ENCODE peak calls at places on chromosome 14, in five cellular contexts. B is GM12878, Q is HCT116, K is HepG2, P is SK-N-SH. D is an unnamed sample.

GRCh38 chr14:88437659-88438058 is 52.2 kb downstream of the SPATA7 start:
- DNase-seq in B (no peak), Q (no peak), K (no peak), P (no peak), D (peak)

GRCh38 chr14:78316058-78316457 is 145.9 kb downstream of the NRXN3 start:
- DNase-seq in B (no peak), Q (no peak), K (no peak), P (no peak), D (no peak)

GRCh38 chr14:75223664-75224154 is 47.3 kb upstream of the TMED10 start:
- DNase-seq in B (peak), Q (no peak), K (no peak), P (no peak), D (no peak)

GRCh38 chr14:86858043-86858442 is 1134.9 kb downstream of the GALC start:
- DNase-seq in B (no peak), Q (no peak), K (no peak), P (no peak), D (no peak)

GRCh38 chr14:83342590-83342989 is 1808.9 kb upstream of the SEL1L start:
- DNase-seq in B (no peak), Q (no peak), K (no peak), P (no peak), D (no peak)

GRCh38 chr14:94571950-94572349 is 9.3 kb upstream of the SERPINA5 start:
- DNase-seq in B (no peak), Q (no peak), K (peak), P (no peak), D (no peak)

GRCh38 chr14:23348297-23348655 is 4.4 kb downstream of the SLC22A17 start:
- DNase-seq in B (no peak), Q (no peak), K (no peak), P (no peak), D (no peak)

GRCh38 chr14:55180434-55180833 is 11.0 kb downstream of the DLGAP5 start:
- DNase-seq in B (peak), Q (no peak), K (no peak), P (no peak), D (no peak)

GRCh38 chr14:68377459-68377858 is 415.4 kb downstream of the ZFP36L1 start:
- DNase-seq in B (no peak), Q (no peak), K (peak), P (no peak), D (no peak)

GRCh38 chr14:53630336-53630735 is 326.3 kb downstream of the BMP4 start:
- DNase-seq in B (no peak), Q (no peak), K (no peak), P (peak), D (no peak)

GRCh38 chr14:51342226-51342625 is 102.2 kb downstream of the TMX1 start:
- DNase-seq in B (no peak), Q (no peak), K (peak), P (no peak), D (no peak)

GRCh38 chr14:95667251-95667693 is 19.0 kb upstream of the TCL1B start:
- DNase-seq in B (no peak), Q (no peak), K (no peak), P (no peak), D (no peak)

GRCh38 chr14:88975926-88976325 is 151.5 kb downstream of the TTC8 start:
- DNase-seq in B (no peak), Q (no peak), K (no peak), P (no peak), D (no peak)

GRCh38 chr14:94677747-94678146 is 65.6 kb downstream of the SERPINA3 start:
- DNase-seq in B (no peak), Q (no peak), K (no peak), P (no peak), D (peak)

GRCh38 chr14:50045039-50045711 is 71.2 kb downstream of the VCPKMT start:
- DNase-seq in B (peak), Q (no peak), K (peak), P (peak), D (no peak)

GRCh38 chr14:64973026-64973442 is 898 bp upstream of the RAB15 start:
- DNase-seq in B (no peak), Q (no peak), K (peak), P (no peak), D (no peak)

GRCh38 chr14:71116206-71117122 is 209.2 kb downstream of the PCNX1 start:
- DNase-seq in B (peak), Q (no peak), K (peak), P (no peak), D (no peak)

GRCh38 chr14:49019467-49020100 is 566.6 kb downstream of the RPS29 start:
- DNase-seq in B (no peak), Q (no peak), K (no peak), P (no peak), D (no peak)

GRCh38 chr14:99853206-99853605 is 60.0 kb downstream of the EML1 start:
- DNase-seq in B (no peak), Q (no peak), K (no peak), P (peak), D (no peak)
- TF ChIP-seq JUND in B (no peak), Q (no peak), K (no peak), P (no peak), D (no peak)

DNA sequence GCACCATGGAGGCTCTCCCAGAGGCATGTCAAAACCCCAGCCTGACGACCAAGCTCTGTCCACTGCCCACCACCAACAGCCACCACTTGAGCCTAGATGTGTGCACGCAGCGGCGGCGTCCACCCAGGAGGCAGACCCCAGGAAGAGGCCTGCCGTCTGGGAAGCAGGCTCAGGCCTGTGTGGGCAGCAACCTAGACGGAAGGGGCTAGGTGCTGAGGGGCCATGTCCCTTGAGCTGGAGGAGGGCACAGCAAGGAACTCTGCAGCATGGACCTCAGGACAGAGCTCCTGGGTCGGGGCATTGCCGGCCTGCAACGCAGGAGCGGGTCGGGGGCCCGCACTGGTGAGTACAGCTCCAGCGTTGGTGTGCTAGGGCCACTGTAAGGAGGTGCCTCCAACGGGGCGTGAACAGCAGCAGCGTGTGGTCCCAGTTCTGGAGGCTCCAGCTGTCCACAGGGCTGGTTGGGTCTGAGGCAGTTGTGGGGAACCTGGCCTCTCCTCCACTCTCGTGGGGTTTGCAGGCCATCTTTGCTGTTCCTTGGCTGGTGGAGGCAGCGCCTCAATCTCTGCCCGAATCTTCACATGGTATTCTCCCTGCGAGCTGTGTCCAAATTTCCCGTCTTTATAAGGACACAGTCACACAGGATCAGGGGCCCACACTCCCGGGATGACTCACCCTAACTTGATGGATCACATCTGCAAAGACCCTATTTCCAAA is 20.5 kb downstream of the ZBTB42 start:
- DNase-seq in B (no peak), Q (no peak), K (no peak), P (no peak), D (no peak)
- TF ChIP-seq JUND in B (no peak), Q (no peak), K (no peak), P (no peak), D (no peak)

DNA sequence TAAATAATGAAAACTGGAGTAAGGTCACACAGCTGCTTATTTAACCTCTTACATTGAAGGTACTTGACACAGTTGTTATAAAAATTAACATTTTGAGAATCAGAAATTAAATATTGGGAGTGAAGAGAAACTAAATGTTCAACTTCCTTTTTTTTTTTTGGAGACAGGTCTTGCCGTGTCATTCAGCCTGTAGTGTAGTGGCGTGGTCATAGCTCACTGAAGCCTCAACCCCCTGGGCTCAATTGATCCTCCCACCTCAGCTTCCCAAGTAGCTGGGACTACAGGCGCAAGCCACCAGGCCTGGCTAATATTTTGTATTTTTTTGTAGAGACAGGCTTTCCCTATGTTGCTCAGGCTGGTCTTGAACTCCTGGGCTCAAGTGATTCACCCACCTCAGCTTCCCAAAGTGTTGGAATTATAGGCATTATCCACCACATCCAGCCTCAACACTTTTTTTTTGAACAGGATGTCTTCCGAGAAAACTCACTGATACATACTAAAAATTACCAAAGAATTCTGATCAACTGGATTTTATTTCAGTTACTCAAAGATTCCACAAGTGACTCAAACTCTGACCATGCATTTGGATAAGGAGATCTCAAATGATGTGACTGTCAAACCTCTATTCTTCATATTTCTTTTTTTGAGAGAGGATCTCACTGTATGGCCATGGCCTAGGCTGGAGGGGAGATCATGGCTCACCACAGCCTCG is 35.4 kb downstream of the SGPP1 start:
- DNase-seq in B (no peak), Q (no peak), K (no peak), P (no peak), D (no peak)
- TF ChIP-seq JUND in B (no peak), Q (no peak), K (no peak), P (no peak), D (no peak)

DNA sequence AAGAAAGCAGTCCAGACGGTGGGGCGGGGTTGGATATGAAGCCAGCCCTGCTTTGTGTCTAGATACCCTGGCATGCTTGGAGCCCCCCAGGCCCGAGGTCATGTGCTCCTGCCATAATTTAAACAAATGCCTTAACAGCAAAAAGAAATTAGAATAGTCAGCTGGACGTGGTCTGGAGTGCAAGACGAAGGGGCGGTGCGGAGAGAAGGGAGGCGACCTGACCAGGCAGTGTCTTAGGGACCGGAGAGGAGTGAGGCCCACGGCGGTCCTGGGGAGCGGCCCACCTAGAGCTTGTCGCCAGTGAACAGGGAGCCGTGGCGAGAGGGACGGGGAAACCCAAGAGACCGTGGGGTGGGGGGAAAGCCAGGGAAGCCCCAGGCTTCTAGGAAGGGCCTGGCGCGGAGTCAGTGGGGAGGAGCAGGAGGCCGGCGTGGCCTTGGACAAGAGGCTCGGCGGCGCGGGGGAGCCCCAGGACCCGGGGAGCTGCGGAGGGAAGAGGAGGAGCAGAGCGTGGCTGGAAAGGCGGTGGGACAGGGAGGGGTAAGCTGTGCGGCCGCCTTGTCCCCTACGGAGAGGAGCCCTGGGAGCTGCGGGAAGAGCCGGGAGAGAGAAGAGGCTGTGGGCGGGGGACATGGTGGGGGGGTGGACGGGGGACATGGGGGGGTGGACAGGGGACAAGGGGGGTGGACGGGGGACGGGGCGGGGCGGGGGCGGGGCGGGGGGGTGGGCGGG is 118.5 kb upstream of the C14orf180 start:
- DNase-seq in B (no peak), Q (no peak), K (no peak), P (peak), D (no peak)
- TF ChIP-seq JUND in B (no peak), Q (no peak), K (no peak), P (no peak), D (no peak)

GRCh38 chr14:81401420-81402122 is 1.4 kb upstream of the STON2 start:
- DNase-seq in B (no peak), Q (peak), K (no peak), P (no peak), D (no peak)

GRCh38 chr14:81398196-81398891 is 1.8 kb downstream of the STON2 start:
- DNase-seq in B (no peak), Q (no peak), K (no peak), P (no peak), D (peak)

GRCh38 chr14:81402123-81402495 is 2.0 kb upstream of the STON2 start:
- DNase-seq in B (no peak), Q (no peak), K (no peak), P (no peak), D (no peak)

GRCh38 chr14:81400202-81400678 is at the start of gene STON2:
- DNase-seq in B (no peak), Q (peak), K (no peak), P (no peak), D (peak)

DNA sequence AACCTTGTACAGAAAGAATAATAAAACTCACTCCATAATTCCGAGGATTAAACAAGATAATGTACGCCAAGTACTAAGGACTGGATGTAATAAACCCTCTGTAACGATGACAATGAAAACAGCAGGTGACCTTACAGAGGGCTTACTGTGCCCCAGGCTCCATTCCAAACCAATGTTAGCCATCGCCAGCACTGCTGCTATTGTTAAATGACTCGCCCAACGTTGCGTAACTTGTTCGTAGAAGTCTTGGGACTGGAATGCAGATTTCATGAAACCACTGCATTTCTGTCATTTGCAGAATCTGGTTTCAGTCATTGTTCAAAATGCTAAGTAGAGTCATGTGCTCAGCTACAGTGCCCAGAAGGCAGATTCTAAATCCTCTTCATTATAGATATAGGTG is 728 bp upstream of the STON2 start:
- DNase-seq in B (no peak), Q (peak), K (no peak), P (no peak), D (peak)
- TF ChIP-seq JUND in B (no peak), Q (no peak), K (no peak), P (no peak), D (no peak)

DNA sequence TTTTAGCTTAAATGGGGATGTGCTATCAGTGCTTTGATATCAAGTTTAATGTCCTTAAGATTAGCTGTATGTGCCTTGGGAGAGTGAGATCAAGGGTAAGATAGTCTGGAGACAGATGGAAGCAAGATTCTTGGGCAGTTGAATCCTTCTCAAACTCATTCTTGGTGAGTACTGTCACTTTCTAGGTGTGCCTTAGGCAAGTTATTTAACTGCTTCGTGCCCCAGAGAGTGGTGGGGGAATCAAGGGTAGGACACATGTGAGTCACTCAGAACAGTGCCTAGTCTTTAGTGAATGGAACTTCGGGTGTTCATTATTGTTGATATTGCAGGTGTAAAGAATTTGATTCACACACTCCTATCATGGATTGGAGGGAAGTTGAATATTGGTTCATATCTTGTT is 803.7 kb downstream of the DIO2 start:
- DNase-seq in B (no peak), Q (no peak), K (no peak), P (no peak), D (no peak)
- TF ChIP-seq JUND in B (no peak), Q (no peak), K (no peak), P (no peak), D (no peak)

D was measured in T47D.